ENCODE peak calls at places on chromosomes 16 and 17, in ten cellular contexts. K is lower lobe of right lung, Z is ovary, M is prostate gland, F is suprapubic skin, T is H9, L is AG04450, J is upper lobe of right lung, P is PC-3, B is endothelial cell of umbilical vein. C is an unnamed sample. For H3K9me3 and H3K27me3, the result is how much of the 10 kb centered on the place peaks cover.

GRCh38 chr16:75061677-75062076 is 54.9 kb downstream of the LDHD start:
- DNase-seq in K (no peak), Z (no peak), M (no peak), F (no peak), T (no peak), L (no peak), J (no peak), P (no peak), B (no peak), C (no peak)

GRCh38 chr17:3723556-3724372 is at the start of gene HASPIN:
- DNase-seq in K (peak), Z (peak), M (peak), F (peak), T (peak), L (peak), J (peak), P (peak), B (peak), C (peak)

GRCh38 chr17:83182620-83183063 is 103.2 kb downstream of the METRNL start:
- DNase-seq in K (peak), Z (peak), M (no peak), F (no peak), T (peak), L (no peak), J (no peak), P (no peak), B (no peak), C (no peak)

GRCh38 chr16:70520612-70521297 is 2.6 kb downstream of the COG4 start:
- DNase-seq in K (no peak), Z (no peak), M (no peak), F (no peak), T (no peak), L (no peak), J (no peak), P (peak), B (no peak), C (no peak)

GRCh38 chr17:225551-225950 is 44.1 kb upstream of the DOC2B start:
- DNase-seq in K (peak), Z (peak), M (no peak), F (peak), T (no peak), L (no peak), J (peak), P (no peak), B (no peak), C (no peak)

GRCh38 chr17:65243838-65244237 is 106.7 kb downstream of the RGS9 start:
- DNase-seq in K (no peak), Z (no peak), M (no peak), F (no peak), T (peak), L (no peak), J (no peak), P (peak), B (peak), C (no peak)

GRCh38 chr17:79534851-79535727 is 75.8 kb downstream of the RBFOX3 start:
- DNase-seq in K (peak), Z (no peak), M (no peak), F (no peak), T (no peak), L (no peak), J (no peak), P (no peak), B (no peak), C (no peak)

GRCh38 chr16:57577691-57578224 is 35.3 kb downstream of the ADGRG5 start:
- DNase-seq in K (no peak), Z (no peak), M (no peak), F (no peak), T (peak), L (no peak), J (no peak), P (no peak), B (no peak), C (no peak)

GRCh38 chr17:14209215-14209614 is 27.4 kb downstream of the CDRT15 start:
- DNase-seq in K (no peak), Z (no peak), M (no peak), F (no peak), T (no peak), L (no peak), J (no peak), P (no peak), B (no peak), C (no peak)

GRCh38 chr17:17933775-17934174 is 38.4 kb downstream of the TOM1L2 start:
- DNase-seq in K (no peak), Z (no peak), M (no peak), F (no peak), T (no peak), L (no peak), J (no peak), P (peak), B (no peak), C (no peak)

GRCh38 chr16:64751906-64752305 is 370.0 kb downstream of the CDH11 start:
- DNase-seq in K (no peak), Z (no peak), M (no peak), F (no peak), T (no peak), L (peak), J (no peak), P (no peak), B (no peak), C (no peak)

GRCh38 chr17:32861979-32862378 is 14.9 kb downstream of the MYO1D start:
- DNase-seq in K (no peak), Z (no peak), M (no peak), F (no peak), T (no peak), L (no peak), J (no peak), P (peak), B (no peak), C (no peak)

GRCh38 chr17:8412089-8412488 is 14.5 kb upstream of the RNF222 start:
- DNase-seq in K (no peak), Z (no peak), M (no peak), F (no peak), T (no peak), L (no peak), J (no peak), P (no peak), B (no peak), C (no peak)

GRCh38 chr17:57954421-57955182 is 610 bp downstream of the CUEDC1 start:
- DNase-seq in K (peak), Z (peak), M (peak), F (peak), T (peak), L (no peak), J (peak), P (peak), B (peak), C (no peak)

GRCh38 chr17:77999413-78000173 is 41.1 kb downstream of the TNRC6C start:
- DNase-seq in K (no peak), Z (no peak), M (no peak), F (no peak), T (no peak), L (no peak), J (no peak), P (no peak), B (peak), C (no peak)

GRCh38 chr17:45130640-45131293 is 1.5 kb downstream of the PLCD3 start:
- DNase-seq in K (no peak), Z (peak), M (no peak), F (no peak), T (no peak), L (no peak), J (no peak), P (no peak), B (no peak), C (no peak)

GRCh38 chr16:84013787-84014569 is 28.6 kb downstream of the SLC38A8 start:
- DNase-seq in K (peak), Z (no peak), M (peak), F (no peak), T (peak), L (no peak), J (peak), P (peak), B (peak), C (peak)

GRCh38 chr16:83936581-83937165 is 16.4 kb upstream of the OSGIN1 start:
- DNase-seq in K (no peak), Z (no peak), M (no peak), F (no peak), T (no peak), L (no peak), J (no peak), P (no peak), B (no peak), C (no peak)

GRCh38 chr17:61475726-61476125 is 23.5 kb downstream of the TBX4 start:
- DNase-seq in K (peak), Z (no peak), M (no peak), F (no peak), T (peak), L (no peak), J (peak), P (peak), B (no peak), C (no peak)

GRCh38 chr17:67658265-67658664 is 59.5 kb upstream of the NOL11 start:
- DNase-seq in K (no peak), Z (no peak), M (no peak), F (no peak), T (no peak), L (no peak), J (no peak), P (no peak), B (no peak), C (no peak)
- H3K9me3 ChIP-seq in K (under half), Z (under half), M (under half), F (under half), T (under half), L (under half), J (under half), P (under half), B (under half), C (under half)

DNA sequence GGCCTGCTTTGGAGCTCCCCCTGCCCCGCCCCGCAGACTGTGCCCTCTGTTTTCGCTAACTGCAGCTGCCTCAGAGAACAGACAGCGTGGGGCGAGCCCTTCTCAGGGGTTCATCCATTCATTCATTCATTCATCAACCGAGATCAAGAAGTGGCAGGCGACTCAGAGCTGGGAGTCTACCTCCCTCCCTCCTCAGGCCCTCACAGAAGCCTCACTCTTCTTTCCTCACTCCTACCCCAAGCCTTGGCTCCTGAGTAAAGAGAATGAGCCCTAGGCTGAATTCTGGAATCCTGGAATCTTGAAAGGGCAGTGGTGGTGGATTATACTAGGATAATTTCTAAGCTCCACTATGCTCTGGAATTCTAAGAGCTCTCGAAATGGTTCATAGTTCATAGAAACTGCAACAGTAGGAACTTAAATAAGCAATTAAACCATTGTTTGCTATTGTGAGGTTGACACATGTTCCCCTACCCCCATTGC is 2.3 kb upstream of the DLX3 start:
- DNase-seq in K (no peak), Z (no peak), M (no peak), F (no peak), T (peak), L (no peak), J (no peak), P (peak), B (no peak), C (no peak)
- H3K27me3 ChIP-seq in K (half or more), Z (under half), M (under half), F (half or more), T (half or more), L (half or more), J (half or more), P (under half), B (half or more), C (half or more)

GRCh38 chr17:1648582-1649115 is 1.0 kb downstream of the RILP start:
- DNase-seq in K (peak), Z (peak), M (peak), F (peak), T (peak), L (peak), J (peak), P (peak), B (peak), C (peak)

GRCh38 chr17:1649844-1650409 is at the start of gene RILP:
- DNase-seq in K (peak), Z (peak), M (peak), F (no peak), T (peak), L (no peak), J (peak), P (peak), B (peak), C (no peak)

GRCh38 chr17:1647802-1648581 is 1.7 kb downstream of the RILP start:
- DNase-seq in K (peak), Z (no peak), M (peak), F (no peak), T (peak), L (no peak), J (peak), P (peak), B (peak), C (no peak)

GRCh38 chr17:1650731-1651558 is 1.3 kb upstream of the RILP start:
- DNase-seq in K (peak), Z (no peak), M (no peak), F (no peak), T (peak), L (no peak), J (no peak), P (no peak), B (no peak), C (no peak)

DNA sequence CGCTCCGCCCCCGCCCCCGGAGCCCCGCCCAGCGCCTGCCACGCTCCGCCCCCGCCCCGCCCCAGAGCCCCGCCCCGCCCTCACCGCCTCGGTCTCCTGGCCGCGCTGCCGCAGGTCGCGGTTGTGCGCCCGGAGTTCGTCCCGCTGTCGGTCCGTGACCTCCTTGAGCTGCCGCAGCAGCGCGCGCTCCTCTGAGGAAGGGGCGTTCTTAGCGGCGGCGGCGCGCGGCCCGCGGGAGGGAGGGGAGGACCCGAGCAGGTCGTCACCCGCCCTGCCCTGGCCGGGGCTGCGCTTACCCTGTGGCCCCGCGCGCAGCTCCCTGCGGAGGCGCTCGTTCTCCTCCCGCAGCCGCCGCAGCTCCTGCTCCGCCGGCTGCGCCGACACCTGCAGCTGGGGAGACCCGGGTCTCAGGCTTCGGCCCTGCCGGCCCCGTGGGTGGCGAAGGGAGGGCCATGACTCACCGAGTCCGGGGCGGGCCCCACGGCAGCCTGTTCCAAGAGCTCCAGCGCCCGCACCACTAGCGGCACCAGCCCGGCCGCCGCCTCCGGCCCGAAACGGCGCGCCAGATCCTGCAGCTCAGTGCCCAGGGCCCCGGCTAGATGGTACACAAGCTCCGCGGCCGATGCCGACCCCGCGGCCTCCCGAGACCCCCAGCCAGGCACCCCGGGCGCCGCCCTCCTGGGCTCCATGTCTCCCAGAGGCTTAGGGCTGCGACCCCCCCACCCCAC is 386 bp downstream of the RILP start:
- DNase-seq in K (peak), Z (peak), M (peak), F (peak), T (no peak), L (peak), J (peak), P (peak), B (peak), C (peak)
- TF ChIP-seq CTCF in K (no peak), Z (peak), M (no peak), F (no peak), T (no peak), L (no peak), J (no peak), P (no peak), B (no peak), C (peak)

DNA sequence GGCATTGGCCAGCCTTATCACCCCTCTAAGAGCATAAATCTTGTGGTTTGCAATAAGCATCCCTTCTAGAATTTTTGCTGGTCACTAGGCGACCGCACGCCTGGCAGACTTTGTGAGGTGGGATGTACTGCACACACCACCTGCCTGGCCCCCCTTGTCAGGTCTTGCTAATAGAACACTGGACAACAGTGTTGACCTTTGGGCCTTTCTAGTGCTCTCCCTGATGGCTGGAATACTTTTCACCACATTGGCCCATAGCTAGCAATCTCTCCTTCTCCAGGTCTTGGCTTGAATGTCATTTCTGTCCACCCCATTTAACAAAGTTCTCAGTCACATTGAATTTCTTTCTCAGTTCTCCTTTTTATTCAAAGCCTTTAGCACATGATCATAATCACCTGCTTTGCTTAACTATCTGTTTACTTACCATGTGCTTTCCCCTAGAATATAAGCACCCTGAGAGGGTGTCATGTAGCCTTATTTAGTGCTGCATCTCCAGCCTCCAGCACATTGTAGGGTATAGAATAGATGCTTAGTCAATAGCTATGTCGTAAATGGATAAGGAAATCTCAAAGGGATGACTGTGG is 121.9 kb upstream of the DYNLRB2 start:
- DNase-seq in K (no peak), Z (no peak), M (no peak), F (no peak), T (no peak), L (no peak), J (no peak), P (no peak), B (no peak), C (no peak)
- H3K9me3 ChIP-seq in K (under half), Z (under half), M (under half), F (under half), T (under half), L (under half), J (under half), P (under half), B (under half), C (under half)

GRCh38 chr17:48352630-48353029 is 77.4 kb downstream of the SKAP1 start:
- DNase-seq in K (no peak), Z (no peak), M (no peak), F (no peak), T (no peak), L (no peak), J (no peak), P (peak), B (no peak), C (no peak)

GRCh38 chr17:48357727-48358126 is 72.3 kb downstream of the SKAP1 start:
- DNase-seq in K (no peak), Z (no peak), M (no peak), F (no peak), T (no peak), L (no peak), J (no peak), P (no peak), B (no peak), C (no peak)

GRCh38 chr17:48356866-48357265 is 73.1 kb downstream of the SKAP1 start:
- DNase-seq in K (no peak), Z (no peak), M (no peak), F (no peak), T (no peak), L (no peak), J (no peak), P (no peak), B (no peak), C (no peak)

DNA sequence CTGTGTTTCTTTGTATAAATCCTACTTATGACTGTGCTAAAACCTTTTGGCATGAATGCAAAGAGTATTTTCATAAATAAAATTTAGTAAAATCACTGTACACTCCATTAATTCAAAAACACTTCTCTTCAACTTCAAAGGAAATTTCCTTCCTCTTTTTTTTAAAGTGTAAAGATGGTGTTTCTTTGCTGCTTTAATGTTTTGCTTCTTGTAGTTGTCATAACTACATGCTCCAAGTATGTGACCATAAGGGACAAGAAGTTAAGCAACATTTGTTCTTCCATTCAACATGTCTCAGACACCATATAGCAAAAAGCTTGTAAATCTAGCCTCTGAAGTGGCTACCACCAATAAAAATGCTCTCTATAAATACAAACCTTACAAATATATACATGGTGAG is 71.8 kb downstream of the SKAP1 start:
- DNase-seq in K (no peak), Z (no peak), M (no peak), F (no peak), T (no peak), L (no peak), J (no peak), P (no peak), B (no peak), C (no peak)
- H3K27me3 ChIP-seq in K (under half), Z (under half), M (under half), F (under half), T (under half), L (under half), J (half or more), P (under half), B (under half), C (under half)